ENCODE peak calls at places on chromosomes 4 and X, in five cellular contexts. One of them, this sample, is unnamed.

GRCh38 chrX:10166731-10167149 is 10.0 kb downstream of the CLCN4 start:
- DNase-seq in endothelial cell: peak; percentile 38
- DNase-seq in kidney tubule cell: no peak
- DNase-seq in EH: no peak
- DNase-seq in stimulated activated CD4-positive, alpha-beta T cell treated with anti-CD3 and anti-CD28 coated beads, Interleukin-1b, Interleukin-23, amount 100 ng/mL, for 48 hours: peak; percentile 12
- DNase-seq in this sample: no peak

GRCh38 chr4:22170353-22170752 is 221.8 kb upstream of the KCNIP4 start:
- DNase-seq in endothelial cell: no peak
- DNase-seq in kidney tubule cell: peak; percentile 70
- DNase-seq in EH: peak; percentile 16
- DNase-seq in stimulated activated CD4-positive, alpha-beta T cell treated with anti-CD3 and anti-CD28 coated beads, Interleukin-1b, Interleukin-23, amount 100 ng/mL, for 48 hours: no peak
- DNase-seq in this sample: peak; percentile 87

GRCh38 chrX:125758819-125759218 is 407.3 kb downstream of the DCAF12L2 start:
- DNase-seq in endothelial cell: no peak
- DNase-seq in kidney tubule cell: no peak
- DNase-seq in EH: no peak
- DNase-seq in stimulated activated CD4-positive, alpha-beta T cell treated with anti-CD3 and anti-CD28 coated beads, Interleukin-1b, Interleukin-23, amount 100 ng/mL, for 48 hours: no peak
- DNase-seq in this sample: no peak

GRCh38 chrX:18931972-18932371 is 51.9 kb downstream of the PHKA2 start:
- DNase-seq in endothelial cell: peak; percentile 7
- DNase-seq in kidney tubule cell: peak; percentile 10
- DNase-seq in EH: peak; percentile 46
- DNase-seq in stimulated activated CD4-positive, alpha-beta T cell treated with anti-CD3 and anti-CD28 coated beads, Interleukin-1b, Interleukin-23, amount 100 ng/mL, for 48 hours: no peak
- DNase-seq in this sample: peak; percentile 35

GRCh38 chr4:67393699-67394281 is 151.5 kb downstream of the CENPC start:
- DNase-seq in endothelial cell: peak; percentile 15
- DNase-seq in kidney tubule cell: peak; percentile 50
- DNase-seq in EH: peak; percentile 41
- DNase-seq in stimulated activated CD4-positive, alpha-beta T cell treated with anti-CD3 and anti-CD28 coated beads, Interleukin-1b, Interleukin-23, amount 100 ng/mL, for 48 hours: no peak
- DNase-seq in this sample: peak; percentile 56

GRCh38 chrX:123263246-123263757 is 79.2 kb downstream of the GRIA3 start:
- DNase-seq in endothelial cell: no peak
- DNase-seq in kidney tubule cell: no peak
- DNase-seq in EH: no peak
- DNase-seq in stimulated activated CD4-positive, alpha-beta T cell treated with anti-CD3 and anti-CD28 coated beads, Interleukin-1b, Interleukin-23, amount 100 ng/mL, for 48 hours: no peak
- DNase-seq in this sample: no peak

GRCh38 chrX:3567681-3568080 is 145.8 kb downstream of the PRKX start:
- DNase-seq in endothelial cell: no peak
- DNase-seq in kidney tubule cell: peak; percentile 22
- DNase-seq in EH: peak; percentile 58
- DNase-seq in stimulated activated CD4-positive, alpha-beta T cell treated with anti-CD3 and anti-CD28 coated beads, Interleukin-1b, Interleukin-23, amount 100 ng/mL, for 48 hours: no peak
- DNase-seq in this sample: peak; percentile 25

GRCh38 chrX:66110112-66110511 is 53.9 kb upstream of the HEPH start:
- DNase-seq in endothelial cell: peak; percentile 2
- DNase-seq in kidney tubule cell: peak; percentile 17
- DNase-seq in EH: peak; percentile 18
- DNase-seq in stimulated activated CD4-positive, alpha-beta T cell treated with anti-CD3 and anti-CD28 coated beads, Interleukin-1b, Interleukin-23, amount 100 ng/mL, for 48 hours: no peak
- DNase-seq in this sample: peak; percentile 39

GRCh38 chr4:22515888-22516541 is at the start of gene ADGRA3:
- DNase-seq in endothelial cell: peak; percentile 76
- DNase-seq in kidney tubule cell: peak; percentile 87
- DNase-seq in EH: peak; percentile 83
- DNase-seq in stimulated activated CD4-positive, alpha-beta T cell treated with anti-CD3 and anti-CD28 coated beads, Interleukin-1b, Interleukin-23, amount 100 ng/mL, for 48 hours: peak; percentile 40
- DNase-seq in this sample: peak; percentile 41

GRCh38 chr4:138697771-138698170 is 317.8 kb upstream of the NOCT start:
- DNase-seq in endothelial cell: no peak
- DNase-seq in kidney tubule cell: no peak
- DNase-seq in EH: peak; percentile 29
- DNase-seq in stimulated activated CD4-positive, alpha-beta T cell treated with anti-CD3 and anti-CD28 coated beads, Interleukin-1b, Interleukin-23, amount 100 ng/mL, for 48 hours: no peak
- DNase-seq in this sample: no peak

GRCh38 chrX:39361736-39362135 is 560.5 kb downstream of the MID1IP1 start:
- DNase-seq in endothelial cell: no peak
- DNase-seq in kidney tubule cell: no peak
- DNase-seq in EH: no peak
- DNase-seq in stimulated activated CD4-positive, alpha-beta T cell treated with anti-CD3 and anti-CD28 coated beads, Interleukin-1b, Interleukin-23, amount 100 ng/mL, for 48 hours: no peak
- DNase-seq in this sample: no peak

GRCh38 chr4:29066856-29067255 is 1653.3 kb upstream of the PCDH7 start:
- DNase-seq in endothelial cell: no peak
- DNase-seq in kidney tubule cell: no peak
- DNase-seq in EH: peak; percentile 21
- DNase-seq in stimulated activated CD4-positive, alpha-beta T cell treated with anti-CD3 and anti-CD28 coated beads, Interleukin-1b, Interleukin-23, amount 100 ng/mL, for 48 hours: no peak
- DNase-seq in this sample: no peak

GRCh38 chr4:185203380-185204237 is at the start of gene CFAP97:
- DNase-seq in endothelial cell: peak; percentile 66
- DNase-seq in kidney tubule cell: peak; percentile 89
- DNase-seq in EH: peak; percentile 93
- DNase-seq in stimulated activated CD4-positive, alpha-beta T cell treated with anti-CD3 and anti-CD28 coated beads, Interleukin-1b, Interleukin-23, amount 100 ng/mL, for 48 hours: peak; percentile 74
- DNase-seq in this sample: peak; percentile 88

GRCh38 chrX:127908369-127908768 is 143.8 kb downstream of the ACTRT1 start:
- DNase-seq in endothelial cell: no peak
- DNase-seq in kidney tubule cell: no peak
- DNase-seq in EH: no peak
- DNase-seq in stimulated activated CD4-positive, alpha-beta T cell treated with anti-CD3 and anti-CD28 coated beads, Interleukin-1b, Interleukin-23, amount 100 ng/mL, for 48 hours: no peak
- DNase-seq in this sample: no peak

GRCh38 chrX:134718329-134719317 is 60.4 kb upstream of the PLAC1 start:
- DNase-seq in endothelial cell: no peak
- DNase-seq in kidney tubule cell: peak; percentile 87
- DNase-seq in EH: peak; percentile 98
- DNase-seq in stimulated activated CD4-positive, alpha-beta T cell treated with anti-CD3 and anti-CD28 coated beads, Interleukin-1b, Interleukin-23, amount 100 ng/mL, for 48 hours: peak; percentile 35
- DNase-seq in this sample: peak; percentile 96

GRCh38 chrX:40177489-40177888 is 79.7 kb upstream of the BCOR start:
- DNase-seq in endothelial cell: no peak
- DNase-seq in kidney tubule cell: peak; percentile 47
- DNase-seq in EH: no peak
- DNase-seq in stimulated activated CD4-positive, alpha-beta T cell treated with anti-CD3 and anti-CD28 coated beads, Interleukin-1b, Interleukin-23, amount 100 ng/mL, for 48 hours: no peak
- DNase-seq in this sample: no peak

GRCh38 chr4:121789960-121790829 is 10.9 kb upstream of the EXOSC9 start:
- DNase-seq in endothelial cell: no peak
- DNase-seq in kidney tubule cell: peak; percentile 69
- DNase-seq in EH: peak; percentile 86
- DNase-seq in stimulated activated CD4-positive, alpha-beta T cell treated with anti-CD3 and anti-CD28 coated beads, Interleukin-1b, Interleukin-23, amount 100 ng/mL, for 48 hours: no peak
- DNase-seq in this sample: peak; percentile 88

GRCh38 chr4:143411527-143412480 is 75.1 kb downstream of the GAB1 start:
- DNase-seq in endothelial cell: no peak
- DNase-seq in kidney tubule cell: no peak
- DNase-seq in EH: peak; percentile 43
- DNase-seq in stimulated activated CD4-positive, alpha-beta T cell treated with anti-CD3 and anti-CD28 coated beads, Interleukin-1b, Interleukin-23, amount 100 ng/mL, for 48 hours: no peak
- DNase-seq in this sample: peak; percentile 58

GRCh38 chr4:120918092-120918491 is 4.4 kb downstream of the PRDM5 start:
- DNase-seq in endothelial cell: no peak
- DNase-seq in kidney tubule cell: no peak
- DNase-seq in EH: no peak
- DNase-seq in stimulated activated CD4-positive, alpha-beta T cell treated with anti-CD3 and anti-CD28 coated beads, Interleukin-1b, Interleukin-23, amount 100 ng/mL, for 48 hours: no peak
- DNase-seq in this sample: no peak

This sample was measured in fibroblast of mammary gland.